ENCODE peak calls at places on chromosomes 5 and 9, in seven cellular contexts. H is endothelial cell of umbilical vein, Z is GM23338, V is GM12878, X is transverse colon, Q is SK-N-SH, U is spleen. A is an unnamed sample. For H3K4me1, the result is how much of the 10 kb centered on the place peaks cover.

GRCh38 chr5:1792842-1793266 is 6.8 kb downstream of the MRPL36 start:
- DNase-seq in H (peak), Z (no peak), V (peak), X (peak), Q (no peak), U (peak), A (no peak)

GRCh38 chr5:5615569-5615968 is 193.1 kb downstream of the ICE1 start:
- DNase-seq in H (no peak), Z (no peak), V (no peak), X (no peak), Q (peak), U (no peak), A (no peak)

GRCh38 chr9:104227108-104227507 is 133.0 kb downstream of the SMC2 start:
- DNase-seq in H (no peak), Z (no peak), V (no peak), X (no peak), Q (no peak), U (no peak), A (no peak)

GRCh38 chr5:179765400-179765799 is 28.4 kb upstream of the LTC4S start:
- DNase-seq in H (peak), Z (no peak), V (no peak), X (no peak), Q (peak), U (peak), A (no peak)

GRCh38 chr5:172920447-172920849 is 38.8 kb upstream of the RPL26L1 start:
- DNase-seq in H (no peak), Z (no peak), V (no peak), X (no peak), Q (no peak), U (no peak), A (no peak)

GRCh38 chr5:169861934-169862333 is 118.4 kb downstream of the INSYN2B start:
- DNase-seq in H (no peak), Z (no peak), V (no peak), X (no peak), Q (peak), U (no peak), A (no peak)

GRCh38 chr9:3525088-3525835 is 539 bp downstream of the RFX3 start:
- DNase-seq in H (peak), Z (peak), V (no peak), X (no peak), Q (peak), U (peak), A (no peak)

GRCh38 chr5:140344683-140345423 is 1.6 kb downstream of the HBEGF start:
- DNase-seq in H (no peak), Z (peak), V (no peak), X (peak), Q (no peak), U (peak), A (no peak)

GRCh38 chr5:132475939-132476852 is 14.4 kb downstream of the IRF1 start:
- DNase-seq in H (no peak), Z (no peak), V (no peak), X (peak), Q (no peak), U (peak), A (no peak)

GRCh38 chr5:124444147-124444775 is 302.2 kb downstream of the ZNF608 start:
- DNase-seq in H (no peak), Z (no peak), V (peak), X (no peak), Q (no peak), U (no peak), A (no peak)

GRCh38 chr5:19031491-19031890 is 956.5 kb downstream of the CDH18 start:
- DNase-seq in H (no peak), Z (no peak), V (no peak), X (no peak), Q (no peak), U (no peak), A (no peak)

GRCh38 chr9:110129460-110129859 is 78.5 kb downstream of the C9orf152 start:
- DNase-seq in H (no peak), Z (no peak), V (no peak), X (no peak), Q (no peak), U (no peak), A (no peak)

GRCh38 chr9:70398145-70398556 is 16.3 kb downstream of the KLF9 start:
- DNase-seq in H (no peak), Z (no peak), V (peak), X (no peak), Q (no peak), U (no peak), A (no peak)
- TF ChIP-seq POLR2AphosphoS5 in H (no peak), Z (no peak), V (no peak), X (peak), Q (no peak), U (no peak), A (no peak)

DNA sequence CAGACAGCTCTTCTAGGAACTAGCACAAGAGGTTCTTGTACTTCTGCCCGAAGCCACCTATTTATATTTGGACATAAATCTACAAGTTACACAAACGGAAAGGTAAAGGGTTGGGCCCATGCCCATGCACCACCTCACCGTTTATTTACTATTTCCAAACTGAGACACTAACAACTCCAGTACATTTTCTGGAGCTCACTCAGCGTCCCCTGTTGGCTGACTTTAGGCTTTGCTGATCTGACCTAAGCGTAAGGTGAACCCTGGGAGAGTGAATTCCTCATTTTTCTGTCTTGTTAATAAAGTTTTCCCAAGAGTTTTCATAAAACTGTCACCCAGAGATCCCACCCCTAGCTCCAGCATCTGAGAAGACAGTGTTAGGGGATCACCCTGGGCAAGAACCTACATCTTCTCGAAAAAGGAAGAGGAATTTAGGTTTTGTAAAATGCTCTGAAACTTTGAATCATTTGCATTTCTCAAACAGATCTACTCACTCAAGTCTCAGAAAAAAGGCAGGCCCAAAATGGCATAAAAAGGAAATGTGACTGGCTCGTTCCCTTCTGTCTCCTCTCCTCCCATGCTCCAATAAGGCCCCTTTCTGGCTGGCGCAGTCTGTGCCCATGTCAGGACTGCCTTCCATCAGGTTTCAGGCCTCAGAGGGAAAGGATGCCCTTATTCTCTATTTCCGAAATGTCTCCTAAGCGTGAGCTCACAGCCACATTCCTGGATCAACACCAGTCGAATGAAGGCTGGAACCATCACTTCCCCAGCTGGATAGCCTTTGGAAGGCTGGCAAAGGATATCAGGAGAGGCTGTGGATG is 201.3 kb downstream of the FANCC start:
- DNase-seq in H (no peak), Z (peak), V (no peak), X (peak), Q (no peak), U (no peak), A (no peak)
- H3K27ac ChIP-seq in H (no peak), Z (peak), V (peak), X (peak), Q (peak), U (no peak), A (no peak)

GRCh38 chr5:168324864-168325615 is 33.6 kb downstream of the WWC1 start:
- DNase-seq in H (no peak), Z (no peak), V (no peak), X (no peak), Q (no peak), U (peak), A (peak)

GRCh38 chr5:168328804-168329203 is 37.4 kb downstream of the WWC1 start:
- DNase-seq in H (no peak), Z (peak), V (peak), X (peak), Q (no peak), U (peak), A (no peak)

GRCh38 chr5:168327451-168327850 is 36.0 kb downstream of the WWC1 start:
- DNase-seq in H (no peak), Z (no peak), V (no peak), X (no peak), Q (no peak), U (no peak), A (no peak)

GRCh38 chr5:168327994-168328393 is 36.5 kb downstream of the WWC1 start:
- DNase-seq in H (no peak), Z (no peak), V (no peak), X (no peak), Q (no peak), U (peak), A (no peak)

GRCh38 chr5:168327019-168327421 is 35.6 kb downstream of the WWC1 start:
- DNase-seq in H (no peak), Z (no peak), V (no peak), X (no peak), Q (no peak), U (no peak), A (no peak)
- H3K4me1 ChIP-seq in H (under half), Z (under half), V (under half), X (under half), Q (under half), U (under half), A (under half)

GRCh38 chr5:55534436-55535198 is at the start of gene PLPP1:
- DNase-seq in H (peak), Z (peak), V (peak), X (peak), Q (peak), U (peak), A (peak)
- TF ChIP-seq POLR2AphosphoS5 in H (peak), Z (peak), V (peak), X (peak), Q (peak), U (peak), A (peak)

DNA sequence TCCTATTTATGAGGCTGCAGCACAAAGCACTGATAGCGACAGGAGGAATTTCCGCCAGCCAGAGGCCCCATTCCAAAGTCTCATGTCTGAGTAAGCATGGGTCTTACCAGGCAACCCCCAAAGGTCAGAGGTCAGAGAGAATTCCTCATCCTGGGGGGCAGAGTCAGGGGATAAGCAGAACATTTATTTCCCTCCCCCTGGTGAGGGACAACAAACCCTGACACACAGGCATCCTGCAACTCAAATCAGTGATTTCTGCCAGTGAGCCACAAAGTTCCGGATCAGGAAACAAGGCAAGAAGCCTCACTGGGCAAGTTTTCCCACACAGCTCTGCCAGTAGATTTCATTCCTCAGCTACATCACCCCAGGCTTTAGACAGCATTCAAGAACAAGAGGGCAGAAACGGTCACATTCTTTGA is 37.0 kb downstream of the ADAMTS12 start:
- DNase-seq in H (peak), Z (peak), V (no peak), X (no peak), Q (no peak), U (no peak), A (no peak)
- H3K27ac ChIP-seq in H (peak), Z (no peak), V (peak), X (no peak), Q (no peak), U (no peak), A (peak)

DNA sequence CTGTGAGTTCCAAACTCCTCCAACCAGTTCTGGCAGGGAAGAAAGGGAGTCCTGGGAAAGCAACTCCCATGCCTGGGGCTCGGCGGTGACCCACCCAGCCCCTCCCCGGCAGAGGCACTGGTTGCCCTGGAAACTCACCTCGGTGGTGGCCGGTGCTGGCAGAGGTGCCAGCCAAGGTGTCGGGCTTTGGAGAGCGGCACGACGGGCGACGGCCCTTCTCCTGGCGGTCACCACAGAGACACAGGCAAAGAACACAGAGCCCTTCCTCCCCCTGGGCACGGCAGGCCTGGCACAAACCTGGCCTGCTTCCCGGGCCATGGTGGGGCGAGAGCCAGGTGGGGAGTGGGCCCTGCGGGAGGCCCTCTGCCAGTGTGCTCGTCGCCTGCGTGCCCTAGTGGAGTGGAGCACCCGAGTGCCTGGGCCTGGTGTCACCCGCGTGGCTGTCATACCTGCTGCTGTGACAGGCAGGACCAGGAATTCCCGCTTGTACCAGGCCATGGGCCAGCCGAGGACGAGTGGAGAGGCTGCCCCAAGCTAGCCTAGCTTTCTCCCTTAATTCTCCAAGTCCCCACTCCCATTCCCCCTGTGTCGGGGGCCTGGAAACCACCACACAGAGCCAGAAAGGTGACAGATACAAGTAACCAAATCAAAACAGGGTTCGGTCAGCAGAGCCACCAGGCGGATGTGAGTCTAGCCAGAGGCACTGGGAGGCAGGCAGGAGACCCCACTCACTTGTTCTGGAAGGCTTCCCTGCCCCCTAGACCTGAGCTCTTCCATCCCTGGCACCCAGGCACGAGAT is 8.2 kb upstream of the RALGDS start:
- DNase-seq in H (no peak), Z (no peak), V (no peak), X (peak), Q (peak), U (no peak), A (no peak)
- H3K4me1 ChIP-seq in H (under half), Z (under half), V (half or more), X (under half), Q (under half), U (half or more), A (under half)

DNA sequence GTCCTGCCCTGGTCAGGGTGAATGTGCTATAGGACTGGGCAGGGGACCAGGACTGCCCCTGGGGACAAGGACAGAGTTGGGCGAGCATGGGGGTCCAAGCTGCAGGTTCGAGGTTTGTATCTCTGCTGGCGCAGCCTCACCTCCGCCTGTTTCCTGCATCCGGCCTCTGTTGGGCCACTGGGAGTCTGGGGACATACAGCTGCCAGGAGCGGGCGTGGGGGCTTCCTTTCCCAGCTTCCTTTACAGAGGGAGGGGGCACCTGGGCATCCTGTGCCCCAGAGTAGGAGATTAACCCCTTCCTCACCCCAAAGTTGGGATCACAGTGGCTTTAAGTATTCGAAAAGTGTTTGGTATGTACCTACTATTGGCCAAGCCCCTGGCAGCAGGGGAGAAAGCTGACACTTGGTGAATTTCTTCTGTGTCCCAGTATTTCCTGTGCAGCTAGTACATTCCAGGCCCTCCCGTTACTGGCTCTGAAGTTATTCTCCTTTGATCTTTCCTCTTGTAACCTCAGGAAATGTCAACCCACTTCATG is 19.0 kb downstream of the OLFML2A start:
- DNase-seq in H (peak), Z (peak), V (no peak), X (no peak), Q (no peak), U (no peak), A (no peak)
- TF ChIP-seq POLR2AphosphoS5 in H (peak), Z (no peak), V (no peak), X (no peak), Q (no peak), U (peak), A (no peak)

DNA sequence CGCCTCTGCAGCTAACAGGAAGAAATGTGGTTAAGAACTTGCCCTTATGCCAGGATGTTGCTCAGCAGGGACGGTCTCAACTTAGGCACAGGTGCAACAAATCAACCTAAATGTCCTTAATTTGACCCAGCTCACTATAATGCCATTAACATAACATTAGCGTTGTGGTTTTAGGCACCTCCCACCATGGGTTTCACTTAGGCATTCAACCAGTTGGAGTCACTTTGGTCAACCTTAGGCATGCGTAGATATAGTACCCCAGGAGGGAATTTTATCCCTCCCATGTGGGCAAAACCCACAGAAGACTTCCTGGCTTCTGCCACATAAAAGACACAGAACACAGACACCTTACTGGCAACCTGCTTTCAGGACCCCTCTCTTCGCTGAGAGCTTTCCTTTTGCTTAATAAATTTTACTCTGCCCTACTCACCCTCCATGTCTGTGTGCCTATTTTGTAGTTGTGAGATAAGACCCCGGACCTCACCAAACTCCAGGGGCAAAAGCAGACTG is 8.7 kb upstream of the ERAP1 start:
- DNase-seq in H (no peak), Z (peak), V (peak), X (peak), Q (no peak), U (no peak), A (no peak)
- H3K27ac ChIP-seq in H (no peak), Z (no peak), V (peak), X (peak), Q (no peak), U (peak), A (no peak)

A was measured in breast epithelium.